ENCODE peak calls at places on chromosomes 12 and 14, in five cellular contexts. One of them, this sample, is unnamed.
A peak's percentile ranks its signal among the peaks of the same experiment; 100 is the strongest.

GRCh38 chr14:64701660-64702059 is 2.6 kb upstream of the PLEKHG3 start:
- DNase-seq in uterus: no peak
- DNase-seq in cardiac fibroblast: no peak
- DNase-seq in posterior cingulate gyrus: no peak
- DNase-seq in NCI-H1436: no peak
- DNase-seq in this sample: no peak

GRCh38 chr12:113267621-113268020 is 46.4 kb downstream of the TPCN1 start:
- DNase-seq in uterus: no peak
- DNase-seq in cardiac fibroblast: no peak
- DNase-seq in posterior cingulate gyrus: no peak
- DNase-seq in NCI-H1436: no peak
- DNase-seq in this sample: no peak

GRCh38 chr12:104600790-104601739 is 144.3 kb downstream of the CHST11 start:
- DNase-seq in uterus: no peak
- DNase-seq in cardiac fibroblast: peak; percentile 23
- DNase-seq in posterior cingulate gyrus: no peak
- DNase-seq in NCI-H1436: no peak
- DNase-seq in this sample: no peak

GRCh38 chr14:23070262-23071129 is 13.2 kb upstream of the CDH24 start:
- DNase-seq in uterus: no peak
- DNase-seq in cardiac fibroblast: no peak
- DNase-seq in posterior cingulate gyrus: no peak
- DNase-seq in NCI-H1436: no peak
- DNase-seq in this sample: peak; percentile 11

GRCh38 chr12:93016752-93017350 is 87.8 kb upstream of the EEA1 start:
- DNase-seq in uterus: no peak
- DNase-seq in cardiac fibroblast: no peak
- DNase-seq in posterior cingulate gyrus: no peak
- DNase-seq in NCI-H1436: no peak
- DNase-seq in this sample: no peak

GRCh38 chr14:26180221-26180620 is 417.6 kb downstream of the NOVA1 start:
- DNase-seq in uterus: no peak
- DNase-seq in cardiac fibroblast: no peak
- DNase-seq in posterior cingulate gyrus: no peak
- DNase-seq in NCI-H1436: no peak
- DNase-seq in this sample: no peak

GRCh38 chr12:82554529-82554928 is 132.2 kb upstream of the TMTC2 start:
- DNase-seq in uterus: no peak
- DNase-seq in cardiac fibroblast: no peak
- DNase-seq in posterior cingulate gyrus: no peak
- DNase-seq in NCI-H1436: no peak
- DNase-seq in this sample: peak; percentile 13

GRCh38 chr14:94524093-94524492 is 14.8 kb upstream of the SERPINA12 start:
- DNase-seq in uterus: no peak
- DNase-seq in cardiac fibroblast: no peak
- DNase-seq in posterior cingulate gyrus: no peak
- DNase-seq in NCI-H1436: no peak
- DNase-seq in this sample: no peak

GRCh38 chr14:56422703-56423213 is 156.8 kb upstream of the TMEM260 start:
- DNase-seq in uterus: peak; percentile 70
- DNase-seq in cardiac fibroblast: peak; percentile 94
- DNase-seq in posterior cingulate gyrus: peak; percentile 31
- DNase-seq in NCI-H1436: peak; percentile 4
- DNase-seq in this sample: peak; percentile 40

GRCh38 chr14:61965030-61965745 is 203.0 kb downstream of the SNAPC1 start:
- DNase-seq in uterus: no peak
- DNase-seq in cardiac fibroblast: peak; percentile 42
- DNase-seq in posterior cingulate gyrus: no peak
- DNase-seq in NCI-H1436: no peak
- DNase-seq in this sample: no peak

GRCh38 chr12:92442782-92443181 is 260.0 kb upstream of the PLEKHG7 start:
- DNase-seq in uterus: no peak
- DNase-seq in cardiac fibroblast: peak; percentile 41
- DNase-seq in posterior cingulate gyrus: no peak
- DNase-seq in NCI-H1436: no peak
- DNase-seq in this sample: no peak

GRCh38 chr12:124005736-124006581 is 32.9 kb downstream of the ZNF664 start:
- DNase-seq in uterus: no peak
- DNase-seq in cardiac fibroblast: no peak
- DNase-seq in posterior cingulate gyrus: no peak
- DNase-seq in NCI-H1436: no peak
- DNase-seq in this sample: no peak

GRCh38 chr12:42097971-42098370 is 46.7 kb downstream of the GXYLT1 start:
- DNase-seq in uterus: no peak
- DNase-seq in cardiac fibroblast: peak; percentile 58
- DNase-seq in posterior cingulate gyrus: no peak
- DNase-seq in NCI-H1436: no peak
- DNase-seq in this sample: peak; percentile 49

GRCh38 chr12:79769860-79770485 is 79.2 kb upstream of the PAWR start:
- DNase-seq in uterus: no peak
- DNase-seq in cardiac fibroblast: no peak
- DNase-seq in posterior cingulate gyrus: no peak
- DNase-seq in NCI-H1436: no peak
- DNase-seq in this sample: no peak

GRCh38 chr14:36020120-36021029 is 156.1 kb downstream of the PTCSC3 start:
- DNase-seq in uterus: no peak
- DNase-seq in cardiac fibroblast: no peak
- DNase-seq in posterior cingulate gyrus: no peak
- DNase-seq in NCI-H1436: peak; percentile 58
- DNase-seq in this sample: no peak

GRCh38 chr12:50201987-50202521 is 34.9 kb upstream of the CERS5 start:
- DNase-seq in uterus: no peak
- DNase-seq in cardiac fibroblast: peak; percentile 62
- DNase-seq in posterior cingulate gyrus: no peak
- DNase-seq in NCI-H1436: no peak
- DNase-seq in this sample: no peak

GRCh38 chr14:61696753-61697318 is 1.5 kb downstream of the HIF1A start:
- DNase-seq in uterus: no peak
- DNase-seq in cardiac fibroblast: peak; percentile 67
- DNase-seq in posterior cingulate gyrus: no peak
- DNase-seq in NCI-H1436: no peak
- DNase-seq in this sample: no peak

GRCh38 chr12:23550753-23551152 is 398.7 kb downstream of the SOX5 start:
- DNase-seq in uterus: no peak
- DNase-seq in cardiac fibroblast: no peak
- DNase-seq in posterior cingulate gyrus: no peak
- DNase-seq in NCI-H1436: no peak
- DNase-seq in this sample: no peak